ENCODE peak calls at places on chromosomes 13 and 19, in five cellular contexts. L is NT2/D1, X is colonic mucosa, K is astrocyte, B is fibroblast of lung. N is an unnamed sample. For H3K4me1, the result is how much of the 10 kb centered on the place peaks cover.

GRCh38 chr19:10230155-10230903 is 802 bp downstream of the S1PR2 start:
- DNase-seq in X (peak), L (no peak), K (no peak), B (peak), N (peak)

GRCh38 chr19:7658219-7658686 is 10.6 kb upstream of the RETN start:
- DNase-seq in L (no peak), X (no peak), K (no peak), B (no peak), N (no peak)

GRCh38 chr19:5811117-5811516 is 6.2 kb downstream of the NRTN start:
- DNase-seq in B (no peak), L (no peak), X (no peak), K (no peak), N (no peak)

GRCh38 chr19:5460748-5461147 is 5.5 kb downstream of the ZNRF4 start:
- DNase-seq in X (no peak), L (no peak), B (no peak), K (no peak), N (no peak)

GRCh38 chr19:35885225-35885624 is 15.1 kb downstream of the NFKBID start:
- DNase-seq in K (no peak), X (no peak), B (no peak), L (no peak), N (no peak)

GRCh38 chr19:36257512-36257876 is 42.6 kb downstream of the ZNF146 start:
- DNase-seq in K (no peak), B (no peak), X (no peak), L (no peak), N (no peak)

GRCh38 chr13:84025828-84026227 is 143.6 kb upstream of the SLITRK1 start:
- DNase-seq in L (peak), X (no peak), B (no peak), K (no peak), N (no peak)

GRCh38 chr19:10006335-10006708 is 4.0 kb downstream of the COL5A3 start:
- DNase-seq in K (peak), L (no peak), X (no peak), B (peak), N (peak)

GRCh38 chr19:938233-938923 is 12.5 kb downstream of the ARID3A start:
- DNase-seq in B (no peak), L (no peak), K (no peak), X (no peak), N (no peak)

GRCh38 chr13:38072696-38073095 is 203.1 kb upstream of the TRPC4 start:
- DNase-seq in B (no peak), L (no peak), X (no peak), K (no peak), N (no peak)

GRCh38 chr19:23260956-23261355 is 10.8 kb upstream of the ZNF724 start:
- DNase-seq in L (no peak), B (no peak), K (no peak), X (no peak), N (no peak)

GRCh38 chr13:100646030-100646673 is 28.4 kb downstream of the TMTC4 start:
- DNase-seq in K (peak), L (no peak), X (no peak), B (peak), N (no peak)

GRCh38 chr13:51632643-51633357 is 48.5 kb downstream of the WDFY2 start:
- DNase-seq in B (no peak), L (peak), X (no peak), K (no peak), N (no peak)

GRCh38 chr19:8221161-8221560 is 12.0 kb downstream of the CERS4 start:
- DNase-seq in B (no peak), L (no peak), K (no peak), X (no peak), N (no peak)

GRCh38 chr19:15439821-15440641 is 9.7 kb downstream of the WIZ start:
- DNase-seq in L (no peak), X (no peak), B (no peak), K (no peak), N (no peak)

GRCh38 chr19:7928741-7929701 is 3.1 kb upstream of the CTXN1 start:
- DNase-seq in X (no peak), K (peak), B (peak), L (no peak), N (peak)

GRCh38 chr13:87671824-87672603 is 843 bp downstream of the SLITRK5 start:
- DNase-seq in B (peak), L (no peak), K (no peak), X (no peak), N (no peak)

GRCh38 chr19:21851596-21852345 is 15.8 kb upstream of the ZNF43 start:
- DNase-seq in B (peak), K (peak), X (peak), L (peak), N (peak)

GRCh38 chr19:18156841-18157464 is 4.0 kb downstream of the PIK3R2 start:
- DNase-seq in L (no peak), X (peak), B (peak), K (peak), N (peak)

GRCh38 chr13:48570225-48570828 is 37.4 kb upstream of the RCBTB2 start:
- DNase-seq in X (no peak), B (no peak), L (no peak), K (no peak), N (no peak)

GRCh38 chr13:80029170-80029569 is 311.8 kb downstream of the SPRY2 start:
- DNase-seq in B (no peak), X (peak), K (no peak), L (no peak), N (no peak)

GRCh38 chr19:16714702-16715294 is 4.8 kb upstream of the NWD1 start:
- DNase-seq in B (peak), K (peak), L (peak), X (peak), N (peak)

GRCh38 chr19:10861118-10861651 is 10.2 kb upstream of the CARM1 start:
- DNase-seq in K (no peak), B (no peak), L (no peak), X (peak), N (peak)

GRCh38 chr13:74869846-74870245 is 612.1 kb downstream of the TBC1D4 start:
- DNase-seq in L (no peak), B (no peak), X (no peak), K (peak), N (no peak)

GRCh38 chr19:4583961-4584669 is 24.6 kb upstream of the SEMA6B start:
- DNase-seq in L (no peak), X (peak), B (no peak), K (peak), N (peak)

GRCh38 chr13:51549050-51549449 is 35.2 kb upstream of the WDFY2 start:
- DNase-seq in B (no peak), L (peak), K (no peak), X (no peak), N (no peak)

GRCh38 chr19:43622956-43623355 is 3.5 kb upstream of the ZNF428 start:
- DNase-seq in K (no peak), X (no peak), L (no peak), B (no peak), N (no peak)

GRCh38 chr19:843180-843835 is 2.5 kb downstream of the PRTN3 start:
- DNase-seq in B (no peak), X (no peak), K (no peak), L (no peak), N (peak)

GRCh38 chr19:14089662-14090508 is 666 bp downstream of the SAMD1 start:
- DNase-seq in B (peak), X (no peak), K (peak), L (no peak), N (peak)

GRCh38 chr13:25886438-25887214 is 165.2 kb downstream of the SHISA2 start:
- DNase-seq in X (no peak), L (no peak), B (peak), K (peak), N (peak)

GRCh38 chr19:29923653-29924052 is 18.4 kb upstream of the URI1 start:
- DNase-seq in B (no peak), L (no peak), K (no peak), X (no peak), N (no peak)

GRCh38 chr19:33348301-33349010 is 25.1 kb upstream of the CEBPG start:
- DNase-seq in X (no peak), K (peak), L (no peak), B (no peak), N (no peak)

DNA sequence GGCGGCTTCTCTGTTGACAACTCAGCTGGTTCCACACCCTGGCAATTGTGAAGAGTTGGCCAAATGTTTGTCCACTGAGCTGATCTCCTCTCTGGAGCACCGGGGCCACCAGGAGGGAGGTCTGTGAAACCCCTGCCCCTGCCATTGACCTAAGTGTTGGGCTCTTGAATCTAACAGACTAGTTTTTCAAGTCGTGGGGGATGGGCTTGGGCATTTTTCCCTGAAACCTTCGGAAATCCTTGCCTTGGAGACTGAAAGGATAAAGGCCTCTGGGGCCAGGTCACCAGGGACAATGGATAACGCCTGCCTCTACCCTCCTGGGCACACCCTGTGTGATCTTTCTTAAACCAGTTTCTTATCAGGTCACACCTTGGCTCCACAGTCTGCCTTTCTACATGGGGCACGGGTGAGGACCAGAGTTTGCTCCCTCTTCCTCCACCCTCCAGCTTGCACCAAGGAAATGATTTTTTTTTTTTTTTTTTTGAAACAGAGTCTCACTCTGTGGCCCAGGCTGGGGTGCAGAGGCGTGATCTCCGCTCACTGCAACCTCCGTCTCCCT is 930 bp downstream of the GEMIN7 start:
- DNase-seq in L (no peak), X (peak), K (no peak), B (no peak), N (no peak)
- H3K4me1 ChIP-seq in L (under half), X (under half), K (under half), B (under half), N (under half)

GRCh38 chr19:38564981-38565685 is 52.6 kb downstream of the MAP4K1 start:
- DNase-seq in B (no peak), K (no peak), X (no peak), L (no peak), N (peak)
- H3K4me3 ChIP-seq in B (no peak), K (no peak), X (peak), L (no peak), N (no peak)

GRCh38 chr13:98080280-98080679 is 62.6 kb upstream of the FARP1 start:
- DNase-seq in B (no peak), K (no peak), X (no peak), L (no peak), N (no peak)

GRCh38 chr13:98089246-98089645 is 53.6 kb upstream of the FARP1 start:
- DNase-seq in X (no peak), K (peak), B (no peak), L (no peak), N (no peak)

GRCh38 chr13:98083936-98084335 is 59.0 kb upstream of the FARP1 start:
- DNase-seq in L (no peak), K (peak), B (no peak), X (no peak), N (no peak)

GRCh38 chr13:98083507-98083906 is 59.4 kb upstream of the FARP1 start:
- DNase-seq in X (no peak), L (no peak), K (peak), B (peak), N (peak)
- H3K9ac ChIP-seq in X (no peak), L (no peak), K (no peak), B (no peak), N (no peak)

DNA sequence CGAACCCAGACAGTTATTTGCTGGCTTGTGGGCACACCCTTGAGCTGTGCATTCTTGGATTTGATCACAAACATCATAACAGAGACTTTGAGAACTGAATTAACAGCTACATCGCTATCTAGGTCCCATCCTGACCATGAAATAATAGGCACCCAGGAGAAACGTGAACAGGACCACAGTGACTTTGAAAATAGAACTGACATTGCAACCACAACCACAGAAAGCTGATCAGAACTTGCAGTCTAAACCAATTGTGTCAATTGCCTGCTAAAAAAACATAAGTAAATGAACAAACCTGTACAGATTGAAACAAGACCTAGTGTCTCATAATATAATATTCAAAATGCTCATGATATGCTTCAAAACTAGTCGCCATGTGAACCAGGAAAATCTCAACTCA is 18.3 kb upstream of the KATNAL1 start:
- DNase-seq in L (no peak), X (no peak), K (no peak), B (no peak), N (no peak)
- H3K4me1 ChIP-seq in L (under half), X (under half), K (under half), B (under half), N (under half)

GRCh38 chr13:42038661-42039456 is 9.6 kb upstream of the DGKH start:
- DNase-seq in X (no peak), B (no peak), L (no peak), K (no peak), N (no peak)
- H3K4me3 ChIP-seq in X (peak), B (peak), L (no peak), K (peak), N (peak)

N was measured in adipocyte.